ENCODE peak calls at places on chromosomes 16 and 17, in four cellular contexts. Q, L, V and P are unnamed samples.

GRCh38 chr17:7348478-7349242 is 3.3 kb upstream of the KCTD11 start:
- DNase-seq in V (no peak), Q (no peak), L (no peak), P (no peak)

GRCh38 chr16:4924593-4925378 is 12.2 kb downstream of the PPL start:
- DNase-seq in L (peak; percentile 52), V (peak; percentile 84), Q (no peak), P (no peak)

GRCh38 chr17:52648995-52649394 is 490.5 kb upstream of the CA10 start:
- DNase-seq in Q (no peak), V (no peak), L (no peak), P (no peak)

GRCh38 chr16:10971560-10971961 is 27.2 kb downstream of the CLEC16A start:
- DNase-seq in V (peak; percentile 70), L (peak; percentile 46), Q (peak; percentile 51), P (peak; percentile 35)

GRCh38 chr17:7435676-7436555 is 681 bp downstream of the TMEM102 start:
- DNase-seq in L (peak; percentile 68), Q (peak; percentile 59), V (no peak), P (peak; percentile 52)

GRCh38 chr17:68963958-68964357 is 8.8 kb upstream of the ABCA8 start:
- DNase-seq in L (no peak), Q (no peak), V (no peak), P (no peak)

GRCh38 chr17:9200197-9200662 is 178.9 kb downstream of the NTN1 start:
- DNase-seq in V (no peak), L (no peak), Q (no peak), P (no peak)

GRCh38 chr16:81214745-81215166 is 23.7 kb upstream of the BCO1 start:
- DNase-seq in V (peak; percentile 48), Q (peak; percentile 69), L (peak; percentile 67), P (peak; percentile 61)

GRCh38 chr17:76193616-76194015 is 46.7 kb downstream of the RNF157 start:
- DNase-seq in V (no peak), Q (no peak), L (no peak), P (peak; percentile 71)

GRCh38 chr17:64133546-64134215 is 3.7 kb upstream of the ERN1 start:
- DNase-seq in Q (peak; percentile 79), V (peak; percentile 81), L (no peak), P (peak; percentile 30)

GRCh38 chr17:48241131-48241591 is 133.6 kb downstream of the SNX11 start:
- DNase-seq in V (no peak), Q (peak; percentile 74), L (no peak), P (peak; percentile 52)

GRCh38 chr17:77875051-77875780 is 83.3 kb upstream of the TNRC6C start:
- DNase-seq in L (no peak), V (no peak), Q (no peak), P (no peak)

GRCh38 chr16:17282247-17282646 is 188.5 kb downstream of the XYLT1 start:
- DNase-seq in L (no peak), Q (no peak), V (no peak), P (no peak)

GRCh38 chr16:68404736-68405345 is 43.5 kb downstream of the SMPD3 start:
- DNase-seq in Q (no peak), V (no peak), L (no peak), P (no peak)

GRCh38 chr17:29588561-29589411 is 662 bp downstream of the GIT1 start:
- DNase-seq in L (no peak), Q (peak; percentile 70), V (no peak), P (peak; percentile 78)

DNA sequence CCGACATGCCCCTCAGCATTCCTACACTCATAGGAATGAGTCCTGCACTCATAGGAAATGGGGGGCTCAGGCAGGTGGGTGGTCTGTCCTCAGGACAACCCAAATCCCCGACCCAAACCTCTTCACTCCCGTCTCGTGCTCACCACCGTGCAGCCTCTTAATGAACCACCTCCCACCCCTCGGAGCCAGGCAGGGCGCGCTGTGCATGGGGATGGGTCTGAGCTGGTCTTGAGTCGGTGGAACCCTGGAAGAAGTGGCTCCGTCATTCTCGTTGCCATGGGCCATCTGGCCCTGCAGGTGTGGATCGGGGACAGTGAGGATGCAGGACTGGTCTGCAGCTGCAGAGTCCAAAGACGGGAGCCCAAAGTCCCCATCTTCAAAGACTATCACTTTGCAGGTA is 6.4 kb upstream of the RAB40B start:
- DNase-seq in L (no peak), V (no peak), Q (no peak), P (no peak)
- TF ChIP-seq NR3C1 in L (no peak), V (no peak), Q (no peak), P (no peak)

GRCh38 chr17:58333396-58334207 is 5.0 kb upstream of the TSPOAP1 start:
- DNase-seq in L (peak; percentile 4), Q (no peak), V (no peak), P (no peak)
- TF ChIP-seq NR3C1 in L (no peak), Q (no peak), V (no peak), P (no peak)

GRCh38 chr16:85329059-85329812 is 217.0 kb upstream of the CIBAR2 start:
- DNase-seq in Q (no peak), V (no peak), L (peak; percentile 64), P (peak; percentile 39)
- TF ChIP-seq NR3C1 in Q (no peak), V (no peak), L (no peak), P (no peak)

GRCh38 chr17:44977740-44978584 is 9.9 kb upstream of the C1QL1 start:
- DNase-seq in V (no peak), Q (no peak), L (no peak), P (no peak)

GRCh38 chr17:44981221-44981968 is 13.3 kb upstream of the C1QL1 start:
- DNase-seq in V (peak; percentile 67), Q (peak; percentile 84), L (no peak), P (no peak)

GRCh38 chr17:44982113-44982702 is 14.1 kb upstream of the C1QL1 start:
- DNase-seq in L (no peak), Q (no peak), V (no peak), P (no peak)

GRCh38 chr17:44978807-44979206 is 10.7 kb upstream of the C1QL1 start:
- DNase-seq in Q (no peak), V (no peak), L (no peak), P (no peak)

GRCh38 chr17:44979426-44980273 is 11.5 kb upstream of the C1QL1 start:
- DNase-seq in V (no peak), Q (no peak), L (no peak), P (no peak)
- TF ChIP-seq NR3C1 in V (no peak), Q (no peak), L (no peak), P (no peak)

GRCh38 chr17:67891481-67892119 is 66.3 kb downstream of the BPTF start:
- DNase-seq in Q (peak; percentile 36), V (no peak), L (no peak), P (no peak)
- TF ChIP-seq NR3C1 in Q (no peak), V (no peak), L (no peak), P (no peak)

GRCh38 chr16:49597796-49598195 is 224.2 kb downstream of the C16orf78 start:
- DNase-seq in L (no peak), V (no peak), Q (no peak), P (no peak)

GRCh38 chr16:49598386-49599170 is 225.0 kb downstream of the C16orf78 start:
- DNase-seq in Q (no peak), L (no peak), V (no peak), P (no peak)

GRCh38 chr16:49600541-49600940 is 226.9 kb downstream of the C16orf78 start:
- DNase-seq in Q (no peak), L (no peak), V (no peak), P (no peak)

GRCh38 chr16:49600976-49601375 is 227.4 kb downstream of the C16orf78 start:
- DNase-seq in Q (no peak), V (no peak), L (no peak), P (no peak)

DNA sequence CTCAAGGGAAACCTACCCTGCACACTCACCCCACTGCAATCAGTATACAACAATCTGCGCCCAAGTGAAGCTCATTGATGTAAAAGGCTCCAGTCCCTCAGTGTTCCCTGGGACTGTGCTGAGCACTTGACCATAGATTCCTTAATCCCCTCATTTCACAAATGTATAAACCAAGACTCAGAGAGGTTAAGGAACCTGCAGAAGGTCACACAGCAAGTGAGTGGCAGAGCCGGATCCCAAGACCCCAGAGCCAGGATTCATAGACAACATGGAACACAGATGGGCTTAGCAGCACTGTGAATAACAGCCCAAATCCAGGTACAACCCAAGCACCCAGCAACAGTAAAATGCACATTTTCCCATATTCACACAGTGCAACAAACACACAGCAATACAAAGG is 225.7 kb downstream of the C16orf78 start:
- DNase-seq in L (no peak), V (no peak), Q (no peak), P (no peak)
- TF ChIP-seq NR3C1 in L (no peak), V (no peak), Q (no peak), P (no peak)

GRCh38 chr17:65783845-65784334 is 222.4 kb upstream of the AXIN2 start:
- DNase-seq in Q (peak; percentile 16), V (peak; percentile 90), L (no peak), P (no peak)
- TF ChIP-seq NR3C1 in Q (no peak), V (no peak), L (no peak), P (no peak)

GRCh38 chr16:64933890-64934289 is 188.0 kb downstream of the CDH11 start:
- DNase-seq in L (no peak), Q (no peak), V (no peak), P (no peak)
- TF ChIP-seq NR3C1 in L (no peak), Q (no peak), V (no peak), P (no peak)

GRCh38 chr16:60137891-60138290 is 1403.8 kb upstream of the GOT2 start:
- DNase-seq in L (no peak), V (no peak), Q (no peak), P (no peak)

DNA sequence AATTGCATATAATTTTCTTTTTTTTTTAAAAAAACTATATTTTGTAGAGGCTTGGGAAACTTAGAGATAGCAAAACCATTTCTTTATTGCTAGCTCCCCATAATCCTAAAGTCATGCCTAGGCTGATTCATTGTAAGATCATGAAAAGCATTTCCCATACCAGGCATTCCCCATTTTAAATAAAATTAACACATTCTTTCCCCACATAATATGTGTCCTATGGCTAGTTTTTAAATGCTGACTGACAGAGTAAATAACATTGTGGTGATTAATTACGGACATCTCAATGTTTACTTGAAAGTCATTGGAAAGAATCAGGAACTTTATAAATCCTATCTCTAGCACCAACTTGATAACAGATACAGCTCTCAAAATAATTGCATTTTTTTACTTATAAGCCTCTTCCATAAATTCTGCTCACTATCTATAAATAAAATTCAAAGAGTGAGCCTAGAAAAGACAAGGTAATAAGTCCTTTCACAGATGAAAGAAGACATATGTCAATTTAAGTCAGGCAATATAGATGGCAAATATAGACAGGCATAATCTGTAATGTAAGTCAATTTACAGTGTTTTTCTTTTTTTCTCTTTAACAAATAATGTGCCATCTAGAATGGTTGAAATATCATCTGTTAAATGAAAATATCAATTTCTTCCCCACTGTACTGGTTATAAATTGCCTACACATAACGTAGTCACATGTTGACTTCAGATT is 1409.0 kb upstream of the GOT2 start:
- DNase-seq in Q (no peak), V (no peak), L (no peak), P (no peak)
- TF ChIP-seq NR3C1 in Q (no peak), V (no peak), L (no peak), P (no peak)